ENCODE peak calls at places on chromosomes 7 and 10, in nine cellular contexts. One of them, this sample, is unnamed.

GRCh38 chr7:120582916-120583315 is 275.0 kb downstream of the TSPAN12 start:
- DNase-seq in stomach: no peak
- DNase-seq in CD8-positive, alpha-beta T cell: no peak
- DNase-seq in gastrocnemius medialis: no peak
- DNase-seq in OCI-LY7: no peak
- DNase-seq in right atrium auricular region: no peak
- DNase-seq in uterus: no peak
- DNase-seq in A673: no peak
- DNase-seq in kidney: no peak
- DNase-seq in this sample: no peak

GRCh38 chr10:24947304-24948097 is 4.9 kb downstream of the PRTFDC1 start:
- DNase-seq in stomach: no peak
- DNase-seq in CD8-positive, alpha-beta T cell: no peak
- DNase-seq in gastrocnemius medialis: no peak
- DNase-seq in OCI-LY7: no peak
- DNase-seq in right atrium auricular region: no peak
- DNase-seq in uterus: no peak
- DNase-seq in A673: peak; percentile 63
- DNase-seq in kidney: no peak
- DNase-seq in this sample: no peak

GRCh38 chr7:2520131-2520807 is 695 bp downstream of the LFNG start:
- DNase-seq in stomach: no peak
- DNase-seq in CD8-positive, alpha-beta T cell: no peak
- DNase-seq in gastrocnemius medialis: no peak
- DNase-seq in OCI-LY7: no peak
- DNase-seq in right atrium auricular region: no peak
- DNase-seq in uterus: no peak
- DNase-seq in A673: no peak
- DNase-seq in kidney: no peak
- DNase-seq in this sample: peak; percentile 64

GRCh38 chr10:62772186-62772950 is 32.2 kb upstream of the ADO start:
- DNase-seq in stomach: no peak
- DNase-seq in CD8-positive, alpha-beta T cell: no peak
- DNase-seq in gastrocnemius medialis: no peak
- DNase-seq in OCI-LY7: no peak
- DNase-seq in right atrium auricular region: no peak
- DNase-seq in uterus: no peak
- DNase-seq in A673: no peak
- DNase-seq in kidney: no peak
- DNase-seq in this sample: peak; percentile 49

GRCh38 chr10:73967544-73967943 is 30.4 kb upstream of the VCL start:
- DNase-seq in stomach: no peak
- DNase-seq in CD8-positive, alpha-beta T cell: no peak
- DNase-seq in gastrocnemius medialis: no peak
- DNase-seq in OCI-LY7: no peak
- DNase-seq in right atrium auricular region: no peak
- DNase-seq in uterus: no peak
- DNase-seq in A673: no peak
- DNase-seq in kidney: no peak
- DNase-seq in this sample: no peak

GRCh38 chr10:13961096-13961495 is 369.6 kb downstream of the FRMD4A start:
- DNase-seq in stomach: no peak
- DNase-seq in CD8-positive, alpha-beta T cell: no peak
- DNase-seq in gastrocnemius medialis: peak; percentile 31
- DNase-seq in OCI-LY7: no peak
- DNase-seq in right atrium auricular region: no peak
- DNase-seq in uterus: no peak
- DNase-seq in A673: no peak
- DNase-seq in kidney: no peak
- DNase-seq in this sample: peak; percentile 67

GRCh38 chr7:69654849-69655707 is 56.8 kb downstream of the AUTS2 start:
- DNase-seq in stomach: no peak
- DNase-seq in CD8-positive, alpha-beta T cell: no peak
- DNase-seq in gastrocnemius medialis: no peak
- DNase-seq in OCI-LY7: peak; percentile 41
- DNase-seq in right atrium auricular region: no peak
- DNase-seq in uterus: no peak
- DNase-seq in A673: no peak
- DNase-seq in kidney: no peak
- DNase-seq in this sample: no peak

GRCh38 chr10:71767420-71768035 is 5.8 kb downstream of the VSIR start:
- DNase-seq in stomach: no peak
- DNase-seq in CD8-positive, alpha-beta T cell: no peak
- DNase-seq in gastrocnemius medialis: no peak
- DNase-seq in OCI-LY7: no peak
- DNase-seq in right atrium auricular region: peak; percentile 68
- DNase-seq in uterus: peak; percentile 71
- DNase-seq in A673: no peak
- DNase-seq in kidney: peak; percentile 93
- DNase-seq in this sample: peak; percentile 63

GRCh38 chr7:20403356-20403755 is 72.7 kb downstream of the ITGB8 start:
- DNase-seq in stomach: no peak
- DNase-seq in CD8-positive, alpha-beta T cell: no peak
- DNase-seq in gastrocnemius medialis: no peak
- DNase-seq in OCI-LY7: no peak
- DNase-seq in right atrium auricular region: no peak
- DNase-seq in uterus: peak; percentile 49
- DNase-seq in A673: no peak
- DNase-seq in kidney: peak; percentile 70
- DNase-seq in this sample: peak; percentile 5

GRCh38 chr10:86601956-86602592 is 52.3 kb upstream of the OPN4 start:
- DNase-seq in stomach: no peak
- DNase-seq in CD8-positive, alpha-beta T cell: no peak
- DNase-seq in gastrocnemius medialis: no peak
- DNase-seq in OCI-LY7: no peak
- DNase-seq in right atrium auricular region: peak; percentile 5
- DNase-seq in uterus: no peak
- DNase-seq in A673: no peak
- DNase-seq in kidney: no peak
- DNase-seq in this sample: no peak

GRCh38 chr7:134836447-134836846 is 57.0 kb downstream of the CALD1 start:
- DNase-seq in stomach: no peak
- DNase-seq in CD8-positive, alpha-beta T cell: no peak
- DNase-seq in gastrocnemius medialis: no peak
- DNase-seq in OCI-LY7: no peak
- DNase-seq in right atrium auricular region: no peak
- DNase-seq in uterus: peak; percentile 40
- DNase-seq in A673: no peak
- DNase-seq in kidney: no peak
- DNase-seq in this sample: no peak

GRCh38 chr10:13351340-13351915 is 3.3 kb upstream of the SEPHS1 start:
- DNase-seq in stomach: no peak
- DNase-seq in CD8-positive, alpha-beta T cell: peak; percentile 35
- DNase-seq in gastrocnemius medialis: no peak
- DNase-seq in OCI-LY7: peak; percentile 47
- DNase-seq in right atrium auricular region: no peak
- DNase-seq in uterus: no peak
- DNase-seq in A673: no peak
- DNase-seq in kidney: no peak
- DNase-seq in this sample: no peak

GRCh38 chr7:119890631-119891030 is 382.3 kb upstream of the KCND2 start:
- DNase-seq in stomach: no peak
- DNase-seq in CD8-positive, alpha-beta T cell: no peak
- DNase-seq in gastrocnemius medialis: no peak
- DNase-seq in OCI-LY7: no peak
- DNase-seq in right atrium auricular region: no peak
- DNase-seq in uterus: no peak
- DNase-seq in A673: no peak
- DNase-seq in kidney: peak; percentile 22
- DNase-seq in this sample: no peak

GRCh38 chr10:32905466-32905865 is 52.6 kb downstream of the ITGB1 start:
- DNase-seq in stomach: no peak
- DNase-seq in CD8-positive, alpha-beta T cell: no peak
- DNase-seq in gastrocnemius medialis: no peak
- DNase-seq in OCI-LY7: no peak
- DNase-seq in right atrium auricular region: no peak
- DNase-seq in uterus: no peak
- DNase-seq in A673: no peak
- DNase-seq in kidney: no peak
- DNase-seq in this sample: no peak

GRCh38 chr7:34069676-34070075 is 164.3 kb downstream of the BMPER start:
- DNase-seq in stomach: no peak
- DNase-seq in CD8-positive, alpha-beta T cell: no peak
- DNase-seq in gastrocnemius medialis: no peak
- DNase-seq in OCI-LY7: no peak
- DNase-seq in right atrium auricular region: no peak
- DNase-seq in uterus: no peak
- DNase-seq in A673: peak; percentile 53
- DNase-seq in kidney: no peak
- DNase-seq in this sample: no peak

GRCh38 chr10:20990604-20991003 is 93.5 kb upstream of the NEBL start:
- DNase-seq in stomach: no peak
- DNase-seq in CD8-positive, alpha-beta T cell: no peak
- DNase-seq in gastrocnemius medialis: no peak
- DNase-seq in OCI-LY7: no peak
- DNase-seq in right atrium auricular region: no peak
- DNase-seq in uterus: no peak
- DNase-seq in A673: peak; percentile 68
- DNase-seq in kidney: no peak
- DNase-seq in this sample: peak; percentile 29

GRCh38 chr10:62019013-62019684 is 117.7 kb downstream of the ARID5B start:
- DNase-seq in stomach: no peak
- DNase-seq in CD8-positive, alpha-beta T cell: no peak
- DNase-seq in gastrocnemius medialis: no peak
- DNase-seq in OCI-LY7: no peak
- DNase-seq in right atrium auricular region: no peak
- DNase-seq in uterus: peak; percentile 45
- DNase-seq in A673: peak; percentile 40
- DNase-seq in kidney: no peak
- DNase-seq in this sample: no peak

GRCh38 chr7:76108540-76109233 is 60.8 kb downstream of the MDH2 start:
- DNase-seq in stomach: peak; percentile 77
- DNase-seq in CD8-positive, alpha-beta T cell: no peak
- DNase-seq in gastrocnemius medialis: peak; percentile 18
- DNase-seq in OCI-LY7: peak; percentile 51
- DNase-seq in right atrium auricular region: peak; percentile 63
- DNase-seq in uterus: peak; percentile 18
- DNase-seq in A673: no peak
- DNase-seq in kidney: no peak
- DNase-seq in this sample: no peak

DNA sequence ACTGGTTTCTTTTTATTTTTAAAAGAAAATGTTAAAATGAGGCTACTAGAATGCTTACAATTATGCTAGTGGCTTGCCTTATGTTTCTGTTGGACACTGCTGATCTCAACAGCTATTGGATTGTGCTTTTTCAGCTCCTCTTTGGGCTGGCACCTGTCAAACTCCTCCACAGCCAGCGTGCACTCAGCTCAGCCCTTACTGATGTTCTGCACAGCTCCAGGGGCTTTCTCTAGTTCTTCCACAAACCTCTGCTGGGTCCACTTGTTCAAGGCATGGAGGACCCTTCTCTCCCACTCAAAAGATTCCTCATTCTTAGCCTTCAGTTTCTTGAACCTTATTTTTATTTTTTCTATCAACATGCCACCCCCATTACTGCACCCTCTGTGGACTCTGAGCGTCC is 96.0 kb downstream of the VIPR2 start:
- DNase-seq in stomach: no peak
- DNase-seq in CD8-positive, alpha-beta T cell: no peak
- DNase-seq in gastrocnemius medialis: no peak
- DNase-seq in OCI-LY7: no peak
- DNase-seq in right atrium auricular region: no peak
- DNase-seq in uterus: no peak
- DNase-seq in A673: no peak
- DNase-seq in kidney: no peak
- DNase-seq in this sample: no peak
- H3K4me1 ChIP-seq in stomach: no peaks in the 10 kb centered on the region
- H3K4me1 ChIP-seq in CD8-positive, alpha-beta T cell: no peaks in the 10 kb centered on the region
- H3K4me1 ChIP-seq in gastrocnemius medialis: no peaks in the 10 kb centered on the region
- H3K4me1 ChIP-seq in OCI-LY7: no peaks in the 10 kb centered on the region
- H3K4me1 ChIP-seq in right atrium auricular region: no peaks in the 10 kb centered on the region
- H3K4me1 ChIP-seq in uterus: no peaks in the 10 kb centered on the region
- H3K4me1 ChIP-seq in A673: no peaks in the 10 kb centered on the region
- H3K4me1 ChIP-seq in kidney: no peaks in the 10 kb centered on the region
- H3K4me1 ChIP-seq in this sample: no peaks in the 10 kb centered on the region

DNA sequence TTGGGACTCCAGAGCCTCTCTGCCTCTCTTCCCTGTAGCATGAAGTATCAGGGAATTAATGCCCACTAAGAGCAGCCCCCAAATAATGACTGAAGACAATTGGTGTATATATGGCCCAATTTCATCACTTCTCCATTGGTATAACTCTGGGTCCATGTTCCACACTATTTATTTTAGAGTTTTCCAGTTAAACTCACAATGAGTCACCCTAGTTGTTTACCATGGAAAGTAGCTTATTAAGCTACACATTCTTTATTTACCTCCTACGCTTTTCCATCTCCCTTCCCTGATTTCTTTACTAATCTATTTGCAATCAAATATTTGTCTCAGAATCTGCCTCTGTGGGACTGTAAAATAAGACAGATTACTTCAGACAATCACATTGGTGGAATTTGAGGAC is 655.6 kb downstream of the SORCS1 start:
- DNase-seq in stomach: no peak
- DNase-seq in CD8-positive, alpha-beta T cell: no peak
- DNase-seq in gastrocnemius medialis: no peak
- DNase-seq in OCI-LY7: no peak
- DNase-seq in right atrium auricular region: no peak
- DNase-seq in uterus: no peak
- DNase-seq in A673: no peak
- DNase-seq in kidney: no peak
- DNase-seq in this sample: no peak
- H3K27ac ChIP-seq in stomach: no peak overlapping the region
- H3K27ac ChIP-seq in CD8-positive, alpha-beta T cell: no peak overlapping the region
- H3K27ac ChIP-seq in gastrocnemius medialis: no peak overlapping the region
- H3K27ac ChIP-seq in OCI-LY7: no peak overlapping the region
- H3K27ac ChIP-seq in right atrium auricular region: no peak overlapping the region
- H3K27ac ChIP-seq in uterus: no peak overlapping the region
- H3K27ac ChIP-seq in A673: no peak overlapping the region
- H3K27ac ChIP-seq in kidney: no peak overlapping the region
- H3K27ac ChIP-seq in this sample: no peak overlapping the region

GRCh38 chr10:88236121-88236743 is 346.9 kb downstream of the RNLS start:
- DNase-seq in stomach: peak; percentile 56
- DNase-seq in CD8-positive, alpha-beta T cell: no peak
- DNase-seq in gastrocnemius medialis: no peak
- DNase-seq in OCI-LY7: no peak
- DNase-seq in right atrium auricular region: no peak
- DNase-seq in uterus: no peak
- DNase-seq in A673: no peak
- DNase-seq in kidney: no peak
- DNase-seq in this sample: no peak
- H3K4me1 ChIP-seq in stomach: peaks cover 48% of the 10 kb centered on the region
- H3K4me1 ChIP-seq in CD8-positive, alpha-beta T cell: no peaks in the 10 kb centered on the region
- H3K4me1 ChIP-seq in gastrocnemius medialis: peaks cover 4% of the 10 kb centered on the region
- H3K4me1 ChIP-seq in OCI-LY7: no peaks in the 10 kb centered on the region
- H3K4me1 ChIP-seq in right atrium auricular region: no peaks in the 10 kb centered on the region
- H3K4me1 ChIP-seq in uterus: peaks cover 8% of the 10 kb centered on the region
- H3K4me1 ChIP-seq in A673: no peaks in the 10 kb centered on the region
- H3K4me1 ChIP-seq in kidney: no peaks in the 10 kb centered on the region
- H3K4me1 ChIP-seq in this sample: no peaks in the 10 kb centered on the region

GRCh38 chr7:94512735-94513564 is 3.3 kb downstream of the CASD1 start:
- DNase-seq in stomach: no peak
- DNase-seq in CD8-positive, alpha-beta T cell: no peak
- DNase-seq in gastrocnemius medialis: no peak
- DNase-seq in OCI-LY7: no peak
- DNase-seq in right atrium auricular region: no peak
- DNase-seq in uterus: no peak
- DNase-seq in A673: no peak
- DNase-seq in kidney: no peak
- DNase-seq in this sample: peak; percentile 78
- H3K27ac ChIP-seq in stomach: no peak overlapping the region
- H3K27ac ChIP-seq in CD8-positive, alpha-beta T cell: no peak overlapping the region
- H3K27ac ChIP-seq in gastrocnemius medialis: no peak overlapping the region
- H3K27ac ChIP-seq in OCI-LY7: no peak overlapping the region
- H3K27ac ChIP-seq in right atrium auricular region: peak overlapping the region; percentile 95
- H3K27ac ChIP-seq in uterus: no peak overlapping the region
- H3K27ac ChIP-seq in A673: no peak overlapping the region
- H3K27ac ChIP-seq in kidney: no peak overlapping the region
- H3K27ac ChIP-seq in this sample: peak overlapping the region; percentile 99

This sample was measured in SJCRH30.